ENCODE peak calls at places on chromosome 19, in eight cellular contexts. One of them, this sample, is unnamed.
A peak's percentile ranks its signal among the peaks of the same experiment; 100 is the strongest.

GRCh38 chr19:35628565-35629331 is at the start of gene RBM42:
- DNase-seq in Caco-2: peak; percentile 99
- DNase-seq in stimulated activated CD8-positive, alpha-beta memory T cell treated with anti-CD3 and anti-CD28 coated beads, Interleukin-2, amount 100 ng/mL, for 48 hours: peak; percentile 93
- DNase-seq in AG09309: peak; percentile 96
- DNase-seq in activated naive CD8-positive, alpha-beta T cell treated with anti-CD3 and anti-CD28 coated beads, Interleukin-2, amount 50 U/mL, for 24 hours: peak; percentile 98
- DNase-seq in left ventricle myocardium inferior: peak; percentile 95
- DNase-seq in effector CD4-positive, alpha-beta T cell: peak; percentile 96
- DNase-seq in stimulated activated naive CD4-positive, alpha-beta T cell: peak; percentile 95
- DNase-seq in this sample: peak; percentile 99

GRCh38 chr19:57058871-57059270 is 60.9 kb upstream of the USP29 start:
- DNase-seq in Caco-2: no peak
- DNase-seq in stimulated activated CD8-positive, alpha-beta memory T cell treated with anti-CD3 and anti-CD28 coated beads, Interleukin-2, amount 100 ng/mL, for 48 hours: no peak
- DNase-seq in AG09309: no peak
- DNase-seq in activated naive CD8-positive, alpha-beta T cell treated with anti-CD3 and anti-CD28 coated beads, Interleukin-2, amount 50 U/mL, for 24 hours: no peak
- DNase-seq in left ventricle myocardium inferior: no peak
- DNase-seq in effector CD4-positive, alpha-beta T cell: no peak
- DNase-seq in stimulated activated naive CD4-positive, alpha-beta T cell: no peak
- DNase-seq in this sample: no peak

GRCh38 chr19:15871570-15871969 is 26.3 kb downstream of the CYP4F2 start:
- DNase-seq in Caco-2: no peak
- DNase-seq in stimulated activated CD8-positive, alpha-beta memory T cell treated with anti-CD3 and anti-CD28 coated beads, Interleukin-2, amount 100 ng/mL, for 48 hours: peak; percentile 10
- DNase-seq in AG09309: no peak
- DNase-seq in activated naive CD8-positive, alpha-beta T cell treated with anti-CD3 and anti-CD28 coated beads, Interleukin-2, amount 50 U/mL, for 24 hours: peak; percentile 20
- DNase-seq in left ventricle myocardium inferior: no peak
- DNase-seq in effector CD4-positive, alpha-beta T cell: no peak
- DNase-seq in stimulated activated naive CD4-positive, alpha-beta T cell: no peak
- DNase-seq in this sample: no peak

GRCh38 chr19:6424190-6424938 is at the start of gene KHSRP:
- DNase-seq in Caco-2: no peak
- DNase-seq in stimulated activated CD8-positive, alpha-beta memory T cell treated with anti-CD3 and anti-CD28 coated beads, Interleukin-2, amount 100 ng/mL, for 48 hours: no peak
- DNase-seq in AG09309: no peak
- DNase-seq in activated naive CD8-positive, alpha-beta T cell treated with anti-CD3 and anti-CD28 coated beads, Interleukin-2, amount 50 U/mL, for 24 hours: peak; percentile 48
- DNase-seq in left ventricle myocardium inferior: no peak
- DNase-seq in effector CD4-positive, alpha-beta T cell: no peak
- DNase-seq in stimulated activated naive CD4-positive, alpha-beta T cell: no peak
- DNase-seq in this sample: peak; percentile 60

GRCh38 chr19:51289635-51290034 is 21.8 kb upstream of the IGLON5 start:
- DNase-seq in Caco-2: no peak
- DNase-seq in stimulated activated CD8-positive, alpha-beta memory T cell treated with anti-CD3 and anti-CD28 coated beads, Interleukin-2, amount 100 ng/mL, for 48 hours: no peak
- DNase-seq in AG09309: no peak
- DNase-seq in activated naive CD8-positive, alpha-beta T cell treated with anti-CD3 and anti-CD28 coated beads, Interleukin-2, amount 50 U/mL, for 24 hours: no peak
- DNase-seq in left ventricle myocardium inferior: no peak
- DNase-seq in effector CD4-positive, alpha-beta T cell: no peak
- DNase-seq in stimulated activated naive CD4-positive, alpha-beta T cell: no peak
- DNase-seq in this sample: no peak

GRCh38 chr19:23482829-23483228 is 87.6 kb upstream of the ZNF91 start:
- DNase-seq in Caco-2: no peak
- DNase-seq in stimulated activated CD8-positive, alpha-beta memory T cell treated with anti-CD3 and anti-CD28 coated beads, Interleukin-2, amount 100 ng/mL, for 48 hours: no peak
- DNase-seq in AG09309: no peak
- DNase-seq in activated naive CD8-positive, alpha-beta T cell treated with anti-CD3 and anti-CD28 coated beads, Interleukin-2, amount 50 U/mL, for 24 hours: no peak
- DNase-seq in left ventricle myocardium inferior: no peak
- DNase-seq in effector CD4-positive, alpha-beta T cell: no peak
- DNase-seq in stimulated activated naive CD4-positive, alpha-beta T cell: no peak
- DNase-seq in this sample: no peak

GRCh38 chr19:54209748-54210494 is 9.3 kb downstream of the RPS9 start:
- DNase-seq in Caco-2: peak; percentile 79
- DNase-seq in stimulated activated CD8-positive, alpha-beta memory T cell treated with anti-CD3 and anti-CD28 coated beads, Interleukin-2, amount 100 ng/mL, for 48 hours: no peak
- DNase-seq in AG09309: peak; percentile 90
- DNase-seq in activated naive CD8-positive, alpha-beta T cell treated with anti-CD3 and anti-CD28 coated beads, Interleukin-2, amount 50 U/mL, for 24 hours: peak; percentile 38
- DNase-seq in left ventricle myocardium inferior: peak; percentile 80
- DNase-seq in effector CD4-positive, alpha-beta T cell: no peak
- DNase-seq in stimulated activated naive CD4-positive, alpha-beta T cell: no peak
- DNase-seq in this sample: peak; percentile 36

GRCh38 chr19:41956621-41957020 is 2.5 kb downstream of the RABAC1 start:
- DNase-seq in Caco-2: no peak
- DNase-seq in stimulated activated CD8-positive, alpha-beta memory T cell treated with anti-CD3 and anti-CD28 coated beads, Interleukin-2, amount 100 ng/mL, for 48 hours: no peak
- DNase-seq in AG09309: no peak
- DNase-seq in activated naive CD8-positive, alpha-beta T cell treated with anti-CD3 and anti-CD28 coated beads, Interleukin-2, amount 50 U/mL, for 24 hours: no peak
- DNase-seq in left ventricle myocardium inferior: no peak
- DNase-seq in effector CD4-positive, alpha-beta T cell: no peak
- DNase-seq in stimulated activated naive CD4-positive, alpha-beta T cell: no peak
- DNase-seq in this sample: no peak

GRCh38 chr19:31568724-31569123 is 219.5 kb upstream of the TSHZ3 start:
- DNase-seq in Caco-2: no peak
- DNase-seq in stimulated activated CD8-positive, alpha-beta memory T cell treated with anti-CD3 and anti-CD28 coated beads, Interleukin-2, amount 100 ng/mL, for 48 hours: no peak
- DNase-seq in AG09309: no peak
- DNase-seq in activated naive CD8-positive, alpha-beta T cell treated with anti-CD3 and anti-CD28 coated beads, Interleukin-2, amount 50 U/mL, for 24 hours: no peak
- DNase-seq in left ventricle myocardium inferior: no peak
- DNase-seq in effector CD4-positive, alpha-beta T cell: no peak
- DNase-seq in stimulated activated naive CD4-positive, alpha-beta T cell: no peak
- DNase-seq in this sample: no peak

GRCh38 chr19:17327654-17328516 is 6.8 kb downstream of the ANO8 start:
- DNase-seq in Caco-2: peak; percentile 86
- DNase-seq in stimulated activated CD8-positive, alpha-beta memory T cell treated with anti-CD3 and anti-CD28 coated beads, Interleukin-2, amount 100 ng/mL, for 48 hours: no peak
- DNase-seq in AG09309: no peak
- DNase-seq in activated naive CD8-positive, alpha-beta T cell treated with anti-CD3 and anti-CD28 coated beads, Interleukin-2, amount 50 U/mL, for 24 hours: peak; percentile 53
- DNase-seq in left ventricle myocardium inferior: no peak
- DNase-seq in effector CD4-positive, alpha-beta T cell: peak; percentile 44
- DNase-seq in stimulated activated naive CD4-positive, alpha-beta T cell: peak; percentile 38
- DNase-seq in this sample: no peak

GRCh38 chr19:35304036-35304435 is 12.1 kb downstream of the MAG start:
- DNase-seq in Caco-2: no peak
- DNase-seq in stimulated activated CD8-positive, alpha-beta memory T cell treated with anti-CD3 and anti-CD28 coated beads, Interleukin-2, amount 100 ng/mL, for 48 hours: no peak
- DNase-seq in AG09309: no peak
- DNase-seq in activated naive CD8-positive, alpha-beta T cell treated with anti-CD3 and anti-CD28 coated beads, Interleukin-2, amount 50 U/mL, for 24 hours: no peak
- DNase-seq in left ventricle myocardium inferior: no peak
- DNase-seq in effector CD4-positive, alpha-beta T cell: no peak
- DNase-seq in stimulated activated naive CD4-positive, alpha-beta T cell: no peak
- DNase-seq in this sample: no peak

GRCh38 chr19:16615788-16616187 is 12.2 kb downstream of the MED26 start:
- DNase-seq in Caco-2: no peak
- DNase-seq in stimulated activated CD8-positive, alpha-beta memory T cell treated with anti-CD3 and anti-CD28 coated beads, Interleukin-2, amount 100 ng/mL, for 48 hours: no peak
- DNase-seq in AG09309: no peak
- DNase-seq in activated naive CD8-positive, alpha-beta T cell treated with anti-CD3 and anti-CD28 coated beads, Interleukin-2, amount 50 U/mL, for 24 hours: no peak
- DNase-seq in left ventricle myocardium inferior: no peak
- DNase-seq in effector CD4-positive, alpha-beta T cell: no peak
- DNase-seq in stimulated activated naive CD4-positive, alpha-beta T cell: no peak
- DNase-seq in this sample: no peak

GRCh38 chr19:5106361-5106760 is 137.4 kb downstream of the KDM4B start:
- DNase-seq in Caco-2: no peak
- DNase-seq in stimulated activated CD8-positive, alpha-beta memory T cell treated with anti-CD3 and anti-CD28 coated beads, Interleukin-2, amount 100 ng/mL, for 48 hours: no peak
- DNase-seq in AG09309: no peak
- DNase-seq in activated naive CD8-positive, alpha-beta T cell treated with anti-CD3 and anti-CD28 coated beads, Interleukin-2, amount 50 U/mL, for 24 hours: no peak
- DNase-seq in left ventricle myocardium inferior: no peak
- DNase-seq in effector CD4-positive, alpha-beta T cell: no peak
- DNase-seq in stimulated activated naive CD4-positive, alpha-beta T cell: no peak
- DNase-seq in this sample: no peak

GRCh38 chr19:38964738-38965137 is 10.8 kb downstream of the FBXO17 start:
- DNase-seq in Caco-2: no peak
- DNase-seq in stimulated activated CD8-positive, alpha-beta memory T cell treated with anti-CD3 and anti-CD28 coated beads, Interleukin-2, amount 100 ng/mL, for 48 hours: no peak
- DNase-seq in AG09309: no peak
- DNase-seq in activated naive CD8-positive, alpha-beta T cell treated with anti-CD3 and anti-CD28 coated beads, Interleukin-2, amount 50 U/mL, for 24 hours: no peak
- DNase-seq in left ventricle myocardium inferior: no peak
- DNase-seq in effector CD4-positive, alpha-beta T cell: no peak
- DNase-seq in stimulated activated naive CD4-positive, alpha-beta T cell: no peak
- DNase-seq in this sample: no peak

GRCh38 chr19:858868-859843 is at the start of gene CFD:
- DNase-seq in Caco-2: no peak
- DNase-seq in stimulated activated CD8-positive, alpha-beta memory T cell treated with anti-CD3 and anti-CD28 coated beads, Interleukin-2, amount 100 ng/mL, for 48 hours: no peak
- DNase-seq in AG09309: no peak
- DNase-seq in activated naive CD8-positive, alpha-beta T cell treated with anti-CD3 and anti-CD28 coated beads, Interleukin-2, amount 50 U/mL, for 24 hours: no peak
- DNase-seq in left ventricle myocardium inferior: peak; percentile 79
- DNase-seq in effector CD4-positive, alpha-beta T cell: no peak
- DNase-seq in stimulated activated naive CD4-positive, alpha-beta T cell: no peak
- DNase-seq in this sample: no peak

GRCh38 chr19:41353466-41354342 is at the start of gene TGFB1:
- DNase-seq in Caco-2: peak; percentile 77
- DNase-seq in stimulated activated CD8-positive, alpha-beta memory T cell treated with anti-CD3 and anti-CD28 coated beads, Interleukin-2, amount 100 ng/mL, for 48 hours: peak; percentile 89
- DNase-seq in AG09309: peak; percentile 58
- DNase-seq in activated naive CD8-positive, alpha-beta T cell treated with anti-CD3 and anti-CD28 coated beads, Interleukin-2, amount 50 U/mL, for 24 hours: peak; percentile 94
- DNase-seq in left ventricle myocardium inferior: peak; percentile 89
- DNase-seq in effector CD4-positive, alpha-beta T cell: peak; percentile 94
- DNase-seq in stimulated activated naive CD4-positive, alpha-beta T cell: peak; percentile 90
- DNase-seq in this sample: peak; percentile 92

GRCh38 chr19:38711726-38712153 is 32.5 kb downstream of the CAPN12 start:
- DNase-seq in Caco-2: no peak
- DNase-seq in stimulated activated CD8-positive, alpha-beta memory T cell treated with anti-CD3 and anti-CD28 coated beads, Interleukin-2, amount 100 ng/mL, for 48 hours: no peak
- DNase-seq in AG09309: peak; percentile 84
- DNase-seq in activated naive CD8-positive, alpha-beta T cell treated with anti-CD3 and anti-CD28 coated beads, Interleukin-2, amount 50 U/mL, for 24 hours: no peak
- DNase-seq in left ventricle myocardium inferior: no peak
- DNase-seq in effector CD4-positive, alpha-beta T cell: no peak
- DNase-seq in stimulated activated naive CD4-positive, alpha-beta T cell: no peak
- DNase-seq in this sample: no peak

GRCh38 chr19:48613024-48613851 is 1.6 kb downstream of the FAM83E start:
- DNase-seq in Caco-2: no peak
- DNase-seq in stimulated activated CD8-positive, alpha-beta memory T cell treated with anti-CD3 and anti-CD28 coated beads, Interleukin-2, amount 100 ng/mL, for 48 hours: no peak
- DNase-seq in AG09309: no peak
- DNase-seq in activated naive CD8-positive, alpha-beta T cell treated with anti-CD3 and anti-CD28 coated beads, Interleukin-2, amount 50 U/mL, for 24 hours: no peak
- DNase-seq in left ventricle myocardium inferior: no peak
- DNase-seq in effector CD4-positive, alpha-beta T cell: no peak
- DNase-seq in stimulated activated naive CD4-positive, alpha-beta T cell: no peak
- DNase-seq in this sample: no peak